ENCODE peak calls at places on chromosomes 3 and 15, in four cellular contexts. One of them, this sample, is unnamed.

GRCh38 chr15:70717237-70717793 is 46.0 kb downstream of the UACA start:
- DNase-seq in nephron progenitor cell: no peak
- DNase-seq in AG10803: no peak
- DNase-seq in endodermal cell: no peak
- DNase-seq in this sample: no peak

GRCh38 chr3:54744291-54744690 is 183.6 kb downstream of the LRTM1 start:
- DNase-seq in nephron progenitor cell: no peak
- DNase-seq in AG10803: no peak
- DNase-seq in endodermal cell: no peak
- DNase-seq in this sample: no peak

GRCh38 chr3:126357299-126358037 is at the start of gene KLF15:
- DNase-seq in nephron progenitor cell: peak; percentile 90
- DNase-seq in AG10803: peak; percentile 71
- DNase-seq in endodermal cell: peak; percentile 96
- DNase-seq in this sample: peak; percentile 83

GRCh38 chr3:100256724-100257123 is 4.1 kb upstream of the TBC1D23 start:
- DNase-seq in nephron progenitor cell: no peak
- DNase-seq in AG10803: peak; percentile 69
- DNase-seq in endodermal cell: no peak
- DNase-seq in this sample: no peak

GRCh38 chr3:116140100-116140689 is 305.1 kb downstream of the LSAMP start:
- DNase-seq in nephron progenitor cell: no peak
- DNase-seq in AG10803: peak; percentile 47
- DNase-seq in endodermal cell: no peak
- DNase-seq in this sample: no peak

GRCh38 chr3:185623909-185624308 is 37.8 kb downstream of the SENP2 start:
- DNase-seq in nephron progenitor cell: no peak
- DNase-seq in AG10803: no peak
- DNase-seq in endodermal cell: no peak
- DNase-seq in this sample: no peak

GRCh38 chr3:64889991-64890390 is 202.2 kb upstream of the ADAMTS9 start:
- DNase-seq in nephron progenitor cell: no peak
- DNase-seq in AG10803: no peak
- DNase-seq in endodermal cell: no peak
- DNase-seq in this sample: no peak

GRCh38 chr3:36741285-36741684 is 23.1 kb downstream of the DCLK3 start:
- DNase-seq in nephron progenitor cell: no peak
- DNase-seq in AG10803: peak; percentile 8
- DNase-seq in endodermal cell: peak; percentile 70
- DNase-seq in this sample: no peak

GRCh38 chr3:12351145-12351544 is 62.3 kb downstream of the PPARG start:
- DNase-seq in nephron progenitor cell: no peak
- DNase-seq in AG10803: peak; percentile 13
- DNase-seq in endodermal cell: no peak
- DNase-seq in this sample: no peak

GRCh38 chr15:45228931-45229330 is 23.1 kb upstream of the SLC28A2 start:
- DNase-seq in nephron progenitor cell: no peak
- DNase-seq in AG10803: no peak
- DNase-seq in endodermal cell: no peak
- DNase-seq in this sample: no peak

GRCh38 chr15:60070838-60071493 is 66.9 kb downstream of the FOXB1 start:
- DNase-seq in nephron progenitor cell: no peak
- DNase-seq in AG10803: peak; percentile 64
- DNase-seq in endodermal cell: no peak
- DNase-seq in this sample: no peak

GRCh38 chr3:65596511-65597224 is 442.1 kb downstream of the MAGI1 start:
- DNase-seq in nephron progenitor cell: no peak
- DNase-seq in AG10803: no peak
- DNase-seq in endodermal cell: no peak
- DNase-seq in this sample: peak; percentile 45

GRCh38 chr3:61521229-61521628 is 40.1 kb upstream of the PTPRG start:
- DNase-seq in nephron progenitor cell: peak; percentile 18
- DNase-seq in AG10803: no peak
- DNase-seq in endodermal cell: no peak
- DNase-seq in this sample: no peak

GRCh38 chr3:81005992-81006391 is 755.5 kb downstream of the GBE1 start:
- DNase-seq in nephron progenitor cell: no peak
- DNase-seq in AG10803: no peak
- DNase-seq in endodermal cell: peak; percentile 61
- DNase-seq in this sample: no peak
- TF ChIP-seq CTCF in nephron progenitor cell: no peak
- TF ChIP-seq CTCF in AG10803: no peak
- TF ChIP-seq CTCF in endodermal cell: peak; percentile 78
- TF ChIP-seq CTCF in this sample: peak; percentile 49

GRCh38 chr15:29014493-29014892 is 128.7 kb downstream of the APBA2 start:
- DNase-seq in nephron progenitor cell: no peak
- DNase-seq in AG10803: no peak
- DNase-seq in endodermal cell: no peak
- DNase-seq in this sample: no peak

GRCh38 chr15:29021901-29022300 is 136.1 kb downstream of the APBA2 start:
- DNase-seq in nephron progenitor cell: no peak
- DNase-seq in AG10803: no peak
- DNase-seq in endodermal cell: no peak
- DNase-seq in this sample: no peak

GRCh38 chr15:29018983-29019875 is 133.5 kb downstream of the APBA2 start:
- DNase-seq in nephron progenitor cell: no peak
- DNase-seq in AG10803: no peak
- DNase-seq in endodermal cell: no peak
- DNase-seq in this sample: no peak

DNA sequence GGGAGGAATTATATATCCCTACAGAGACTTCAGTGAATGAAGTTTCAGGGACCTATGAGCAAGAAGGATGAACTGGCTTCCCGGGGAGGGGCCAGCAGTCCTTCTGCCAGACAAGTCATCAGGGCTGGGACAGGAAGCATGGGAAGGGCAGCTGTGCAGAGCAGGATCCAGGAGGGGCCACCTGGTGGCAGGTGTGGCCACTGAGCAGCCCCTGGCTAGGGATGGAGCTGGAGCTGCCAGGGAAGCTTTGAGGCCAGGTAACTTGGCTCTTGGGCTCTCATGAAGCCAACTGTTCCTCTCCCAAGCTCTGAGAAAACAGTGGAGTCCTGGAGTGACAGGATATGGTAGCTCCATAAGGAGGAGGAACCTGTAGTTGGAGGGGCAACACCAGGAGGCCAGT is 132.6 kb downstream of the APBA2 start:
- DNase-seq in nephron progenitor cell: no peak
- DNase-seq in AG10803: no peak
- DNase-seq in endodermal cell: peak; percentile 86
- DNase-seq in this sample: no peak
- TF ChIP-seq CTCF in nephron progenitor cell: no peak
- TF ChIP-seq CTCF in AG10803: no peak
- TF ChIP-seq CTCF in endodermal cell: peak; percentile 78
- TF ChIP-seq CTCF in this sample: no peak

GRCh38 chr3:28799084-28799483 is 450.5 kb upstream of the AZI2 start:
- DNase-seq in nephron progenitor cell: no peak
- DNase-seq in AG10803: peak; percentile 28
- DNase-seq in endodermal cell: peak; percentile 60
- DNase-seq in this sample: no peak
- TF ChIP-seq CTCF in nephron progenitor cell: no peak
- TF ChIP-seq CTCF in AG10803: peak; percentile 12
- TF ChIP-seq CTCF in endodermal cell: peak; percentile 59
- TF ChIP-seq CTCF in this sample: no peak

GRCh38 chr3:155664922-155665695 is 79.8 kb downstream of the PLCH1 start:
- DNase-seq in nephron progenitor cell: no peak
- DNase-seq in AG10803: peak; percentile 96
- DNase-seq in endodermal cell: no peak
- DNase-seq in this sample: no peak
- TF ChIP-seq CTCF in nephron progenitor cell: no peak
- TF ChIP-seq CTCF in AG10803: no peak
- TF ChIP-seq CTCF in endodermal cell: no peak
- TF ChIP-seq CTCF in this sample: no peak

GRCh38 chr3:173531602-173532001 is 134.1 kb downstream of the NLGN1 start:
- DNase-seq in nephron progenitor cell: no peak
- DNase-seq in AG10803: no peak
- DNase-seq in endodermal cell: no peak
- DNase-seq in this sample: no peak

DNA sequence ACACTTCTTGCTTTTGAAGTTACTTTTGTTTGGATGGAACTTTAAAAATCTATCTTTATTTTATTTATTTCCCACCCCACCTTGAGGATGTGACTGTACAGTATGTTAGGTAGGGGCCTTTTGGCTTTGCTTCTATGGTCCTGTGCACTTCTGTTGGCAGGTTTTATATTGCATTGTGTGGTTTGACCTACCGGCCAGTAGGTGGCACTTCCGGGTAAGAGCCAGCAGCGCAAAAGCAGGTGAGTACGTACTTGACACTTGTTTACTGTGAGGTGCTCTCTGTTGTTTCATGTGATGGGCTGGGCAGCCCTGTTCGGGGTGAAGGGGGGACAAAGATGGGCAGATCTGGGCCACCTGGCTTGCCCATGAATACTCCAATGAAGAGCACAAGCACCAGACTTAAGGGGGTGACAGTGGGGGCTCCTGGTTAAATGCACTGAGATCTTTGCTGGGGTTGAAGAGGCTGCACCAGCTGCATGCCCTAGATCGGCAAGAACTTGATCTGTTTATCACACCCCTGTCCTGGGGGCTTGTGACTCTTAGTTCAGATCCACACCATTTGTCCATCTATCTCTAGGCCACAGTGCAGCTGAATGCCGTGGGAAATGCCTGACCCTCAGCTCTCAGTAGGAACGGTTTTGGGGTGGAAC is 131.6 kb downstream of the NLGN1 start:
- DNase-seq in nephron progenitor cell: no peak
- DNase-seq in AG10803: peak; percentile 11
- DNase-seq in endodermal cell: peak; percentile 78
- DNase-seq in this sample: no peak
- TF ChIP-seq CTCF in nephron progenitor cell: peak; percentile 38
- TF ChIP-seq CTCF in AG10803: peak; percentile 46
- TF ChIP-seq CTCF in endodermal cell: peak; percentile 88
- TF ChIP-seq CTCF in this sample: peak; percentile 51

GRCh38 chr15:73249499-73249898 is 119.3 kb downstream of the HCN4 start:
- DNase-seq in nephron progenitor cell: no peak
- DNase-seq in AG10803: no peak
- DNase-seq in endodermal cell: no peak
- DNase-seq in this sample: no peak
- TF ChIP-seq CTCF in nephron progenitor cell: no peak
- TF ChIP-seq CTCF in AG10803: no peak
- TF ChIP-seq CTCF in endodermal cell: peak; percentile 49
- TF ChIP-seq CTCF in this sample: no peak

GRCh38 chr15:61172325-61172724 is 56.8 kb downstream of the RORA start:
- DNase-seq in nephron progenitor cell: no peak
- DNase-seq in AG10803: no peak
- DNase-seq in endodermal cell: peak; percentile 63
- DNase-seq in this sample: no peak

GRCh38 chr15:61171190-61171589 is 57.9 kb downstream of the RORA start:
- DNase-seq in nephron progenitor cell: no peak
- DNase-seq in AG10803: no peak
- DNase-seq in endodermal cell: peak; percentile 65
- DNase-seq in this sample: no peak

GRCh38 chr15:61173899-61174689 is 55.0 kb downstream of the RORA start:
- DNase-seq in nephron progenitor cell: no peak
- DNase-seq in AG10803: peak; percentile 23
- DNase-seq in endodermal cell: peak; percentile 53
- DNase-seq in this sample: no peak

GRCh38 chr15:61169904-61170695 is 59.0 kb downstream of the RORA start:
- DNase-seq in nephron progenitor cell: no peak
- DNase-seq in AG10803: no peak
- DNase-seq in endodermal cell: peak; percentile 51
- DNase-seq in this sample: no peak

DNA sequence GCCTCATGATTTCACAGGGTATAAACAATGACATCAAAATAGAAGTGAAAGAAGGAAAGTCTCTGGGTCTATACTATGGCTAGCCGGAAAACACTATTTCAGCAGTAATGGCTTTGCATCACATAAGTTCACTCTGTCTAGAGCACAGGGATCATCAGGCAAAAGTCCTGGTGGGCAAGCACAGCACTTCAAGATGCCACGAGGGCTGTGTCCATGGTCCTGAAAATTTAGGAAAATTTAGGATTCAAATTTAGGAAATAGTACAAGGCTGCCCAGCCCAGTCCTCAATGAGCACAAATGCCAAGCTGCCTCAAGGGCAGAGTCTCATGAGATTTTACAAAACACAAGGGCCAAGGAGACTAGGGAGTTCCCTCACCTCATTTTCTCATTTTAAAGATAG is 54.1 kb downstream of the RORA start:
- DNase-seq in nephron progenitor cell: peak; percentile 15
- DNase-seq in AG10803: peak; percentile 12
- DNase-seq in endodermal cell: peak; percentile 55
- DNase-seq in this sample: no peak
- TF ChIP-seq CTCF in nephron progenitor cell: no peak
- TF ChIP-seq CTCF in AG10803: peak; percentile 3
- TF ChIP-seq CTCF in endodermal cell: peak; percentile 55
- TF ChIP-seq CTCF in this sample: no peak

DNA sequence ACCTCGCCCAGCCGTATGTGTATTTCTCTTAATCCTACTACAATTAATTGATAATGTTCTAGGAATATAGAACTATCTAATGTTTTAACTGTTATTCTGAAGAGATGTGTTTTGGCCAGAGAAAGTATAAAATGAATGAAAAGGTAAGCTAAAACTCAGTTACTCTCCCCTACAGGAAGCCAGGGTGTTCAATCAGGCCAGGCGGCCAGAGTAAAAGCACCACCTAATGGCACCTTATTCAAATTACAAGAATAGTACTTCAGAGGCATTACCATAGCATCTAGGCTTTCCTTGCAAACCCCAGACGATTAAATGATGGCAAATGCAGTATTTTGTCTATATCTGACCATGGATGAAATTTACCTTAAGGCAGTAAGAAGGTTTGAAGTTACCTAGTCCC is 10.4 kb downstream of the SLC12A8 start:
- DNase-seq in nephron progenitor cell: no peak
- DNase-seq in AG10803: no peak
- DNase-seq in endodermal cell: no peak
- DNase-seq in this sample: no peak
- TF ChIP-seq CTCF in nephron progenitor cell: no peak
- TF ChIP-seq CTCF in AG10803: no peak
- TF ChIP-seq CTCF in endodermal cell: peak; percentile 76
- TF ChIP-seq CTCF in this sample: no peak

DNA sequence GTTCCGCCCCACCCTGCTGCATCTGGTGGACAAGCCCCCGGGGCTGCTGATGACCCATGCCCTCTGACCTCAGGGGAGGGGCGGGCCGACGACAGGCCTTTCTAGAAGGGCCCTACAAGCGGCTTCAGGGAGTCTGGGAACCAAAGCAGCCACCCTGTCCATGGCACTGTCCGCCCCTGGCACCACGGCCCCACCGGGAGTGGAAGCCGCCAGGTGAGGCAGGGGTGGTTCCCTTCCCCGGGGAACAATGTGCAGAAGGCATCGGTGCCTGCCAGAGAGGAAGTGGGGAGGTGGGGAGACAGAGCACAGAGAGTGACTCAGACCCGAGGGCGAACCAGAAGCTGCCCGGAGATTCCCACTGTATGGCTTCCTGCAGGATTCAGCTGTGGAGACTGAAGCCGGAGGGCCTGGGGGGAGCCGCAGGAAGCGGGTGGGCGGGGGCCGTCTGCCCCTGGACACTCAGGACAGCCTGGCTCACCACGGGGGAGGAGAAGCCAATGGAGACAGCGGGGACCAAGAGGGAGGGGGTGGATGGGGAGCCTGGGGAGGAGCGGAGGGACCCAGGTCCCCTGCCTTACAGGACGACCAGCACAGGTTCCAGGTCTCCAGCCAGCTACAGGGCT is 134.0 kb downstream of the TPRA1 start:
- DNase-seq in nephron progenitor cell: no peak
- DNase-seq in AG10803: peak; percentile 37
- DNase-seq in endodermal cell: peak; percentile 61
- DNase-seq in this sample: no peak
- TF ChIP-seq CTCF in nephron progenitor cell: no peak
- TF ChIP-seq CTCF in AG10803: no peak
- TF ChIP-seq CTCF in endodermal cell: no peak
- TF ChIP-seq CTCF in this sample: no peak

This sample was measured in mesothelial cell of epicardium.